ENCODE peak calls at places on chromosomes 16 and 17, in ten cellular contexts. N, P, B, M, J, V, D, Y, X and C are unnamed samples.

GRCh38 chr16:4870138-4870671 is 22.9 kb downstream of the UBN1 start:
- DNase-seq in J (no peak), B (no peak), P (no peak), Y (no peak), M (no peak), V (no peak), D (peak), N (no peak), X (no peak), C (no peak)

GRCh38 chr16:29148867-29149272 is 164.0 kb downstream of the LAT start:
- DNase-seq in B (no peak), V (no peak), X (no peak), N (no peak), Y (no peak), P (peak), D (no peak), M (no peak), J (no peak), C (no peak)

GRCh38 chr16:87160752-87161337 is 156.3 kb downstream of the C16orf95 start:
- DNase-seq in N (no peak), V (no peak), M (no peak), J (no peak), P (no peak), X (no peak), D (no peak), Y (no peak), B (no peak), C (no peak)

GRCh38 chr17:21252875-21253645 is at the start of gene NATD1:
- DNase-seq in M (peak), V (peak), X (peak), J (peak), D (peak), N (peak), B (peak), P (peak), Y (peak), C (no peak)

GRCh38 chr17:65799869-65800268 is 238.4 kb upstream of the AXIN2 start:
- DNase-seq in N (peak), V (no peak), D (no peak), P (no peak), M (no peak), B (no peak), J (no peak), Y (no peak), X (no peak), C (no peak)

GRCh38 chr16:55842369-55843104 is 9.6 kb upstream of the CES1 start:
- DNase-seq in V (no peak), B (peak), N (peak), P (no peak), J (peak), D (peak), X (peak), M (peak), Y (peak), C (peak)

GRCh38 chr16:2287916-2288547 is 20.1 kb upstream of the RNPS1 start:
- DNase-seq in Y (no peak), V (no peak), D (no peak), B (no peak), M (no peak), X (no peak), J (no peak), N (no peak), P (no peak), C (no peak)

GRCh38 chr16:47787695-47788094 is 326.6 kb downstream of the PHKB start:
- DNase-seq in P (no peak), X (peak), V (no peak), N (peak), M (no peak), D (no peak), J (peak), Y (no peak), B (peak), C (no peak)

GRCh38 chr16:56603589-56603988 is 4.8 kb upstream of the MT2A start:
- DNase-seq in P (peak), D (peak), M (peak), N (peak), X (peak), V (no peak), J (no peak), B (peak), Y (peak), C (no peak)

GRCh38 chr17:50361561-50362480 is 11.2 kb downstream of the MRPL27 start:
- DNase-seq in V (peak), P (peak), J (peak), N (peak), Y (peak), D (peak), M (peak), X (peak), B (peak), C (peak)

DNA sequence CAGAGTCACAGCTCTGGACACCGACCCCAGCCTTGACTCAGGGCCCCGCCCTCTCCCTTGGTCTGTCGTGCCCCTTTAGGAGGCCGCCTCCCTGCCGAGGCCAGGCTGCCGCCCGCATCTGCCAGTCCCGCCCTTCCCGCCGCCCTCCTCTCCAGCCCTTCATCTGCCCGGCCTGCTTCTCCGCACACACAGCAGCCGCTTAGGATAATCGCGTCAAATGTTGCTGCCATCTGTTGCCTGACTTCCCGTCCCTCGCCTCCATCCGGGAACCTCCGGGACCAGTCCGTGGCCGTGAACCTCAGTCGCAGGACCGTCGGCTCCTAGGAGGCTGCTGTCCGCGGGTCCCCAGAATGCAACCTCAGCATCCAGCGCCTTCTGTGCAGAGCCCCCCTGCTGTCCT is 11.9 kb downstream of the GSE1 start:
- DNase-seq in P (no peak), M (no peak), X (no peak), B (no peak), N (no peak), J (no peak), Y (no peak), D (peak), V (no peak), C (no peak)
- H3K4me3 ChIP-seq in P (no peak), M (no peak), X (no peak), B (no peak), N (no peak), J (no peak), Y (no peak), D (no peak), V (no peak), C (no peak)

GRCh38 chr17:81093576-81094223 is 58.7 kb downstream of the BAIAP2 start:
- DNase-seq in P (no peak), D (no peak), J (no peak), M (no peak), B (peak), Y (no peak), V (no peak), N (no peak), X (no peak), C (no peak)

GRCh38 chr17:81091774-81092517 is 57.0 kb downstream of the BAIAP2 start:
- DNase-seq in B (no peak), X (no peak), V (no peak), Y (no peak), P (no peak), D (no peak), M (no peak), J (no peak), N (no peak), C (no peak)

GRCh38 chr17:81092518-81093095 is 57.7 kb downstream of the BAIAP2 start:
- DNase-seq in N (no peak), J (no peak), D (no peak), P (no peak), V (no peak), Y (no peak), M (no peak), B (no peak), X (no peak), C (no peak)

GRCh38 chr17:81090361-81091133 is 55.6 kb downstream of the BAIAP2 start:
- DNase-seq in P (peak), Y (no peak), X (peak), J (no peak), D (no peak), M (no peak), V (no peak), B (peak), N (no peak), C (no peak)

GRCh38 chr17:81091134-81091530 is 56.2 kb downstream of the BAIAP2 start:
- DNase-seq in D (no peak), B (no peak), N (no peak), M (no peak), P (no peak), V (no peak), J (no peak), Y (no peak), X (no peak), C (no peak)
- TF ChIP-seq CTCF in D (no peak), B (no peak), N (no peak), M (no peak), P (no peak), V (no peak), J (no peak), Y (no peak), X (no peak), C (no peak)

GRCh38 chr16:31348578-31348977 is 6.4 kb upstream of the ITGAX start:
- DNase-seq in M (no peak), X (no peak), V (no peak), B (no peak), D (no peak), P (no peak), Y (no peak), J (no peak), N (no peak), C (no peak)
- H3K4me3 ChIP-seq in M (no peak), X (no peak), V (no peak), B (no peak), D (no peak), P (no peak), Y (no peak), J (no peak), N (no peak), C (no peak)

GRCh38 chr17:47815106-47815918 is 6.3 kb downstream of the OSBPL7 start:
- DNase-seq in M (no peak), D (no peak), Y (no peak), J (no peak), B (no peak), N (no peak), V (no peak), X (no peak), P (no peak), C (no peak)

GRCh38 chr17:47819475-47819874 is 2.1 kb downstream of the OSBPL7 start:
- DNase-seq in V (no peak), M (no peak), X (no peak), J (no peak), N (no peak), P (no peak), B (no peak), D (no peak), Y (no peak), C (no peak)

GRCh38 chr17:47818002-47818695 is 3.4 kb downstream of the OSBPL7 start:
- DNase-seq in N (no peak), X (no peak), B (no peak), V (no peak), J (no peak), P (no peak), Y (no peak), M (no peak), D (no peak), C (no peak)

GRCh38 chr17:47816111-47816735 is 5.4 kb downstream of the OSBPL7 start:
- DNase-seq in J (no peak), V (no peak), X (no peak), M (no peak), Y (no peak), P (no peak), N (no peak), B (no peak), D (no peak), C (no peak)

DNA sequence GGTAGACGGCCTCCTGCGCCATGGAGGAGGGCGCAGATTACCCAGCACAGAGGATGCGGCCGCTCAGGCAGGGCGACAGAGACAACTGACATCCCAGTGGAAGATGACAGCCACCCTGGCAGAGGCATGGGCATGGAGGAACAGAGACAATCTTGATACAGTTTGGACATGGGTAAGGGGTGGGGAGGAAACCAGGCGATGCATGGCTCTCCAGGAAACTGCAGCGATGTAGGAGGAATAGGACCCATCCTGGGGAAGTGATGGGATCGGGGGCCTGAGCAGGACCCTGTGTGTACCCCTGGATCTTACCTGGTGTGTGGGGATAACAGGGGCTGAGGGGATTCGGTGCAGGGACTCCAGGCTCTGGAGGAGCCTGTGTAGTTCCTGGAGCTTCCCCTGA is 4.6 kb downstream of the OSBPL7 start:
- DNase-seq in V (no peak), X (no peak), J (no peak), P (no peak), Y (no peak), B (no peak), M (no peak), N (no peak), D (no peak), C (no peak)
- TF ChIP-seq CTCF in V (no peak), X (no peak), J (no peak), P (no peak), Y (no peak), B (no peak), M (no peak), N (no peak), D (no peak), C (no peak)